ENCODE peak calls at places on chromosome 19, in seven cellular contexts. B is IMR-90, W is mesenchymal stem cell, R is H9, U is neuronal stem cell, E is H1, D is trophoblast cell. O is an unnamed sample.

GRCh38 chr19:49473868-49474544 is at the start of gene FLT3LG:
- DNase-seq in B (peak), W (peak), R (peak), U (no peak), E (peak), D (peak), O (no peak)

GRCh38 chr19:48237057-48237456 is 18.7 kb downstream of the CARD8 start:
- DNase-seq in B (no peak), W (no peak), R (no peak), U (no peak), E (no peak), D (no peak), O (peak)

GRCh38 chr19:20279516-20279915 is 112.5 kb downstream of the ZNF486 start:
- DNase-seq in B (no peak), W (no peak), R (no peak), U (no peak), E (no peak), D (no peak), O (no peak)

GRCh38 chr19:43562698-43563241 is 12.6 kb downstream of the XRCC1 start:
- DNase-seq in B (peak), W (peak), R (no peak), U (no peak), E (no peak), D (peak), O (no peak)

GRCh38 chr19:33040994-33041827 is 23.5 kb downstream of the RHPN2 start:
- DNase-seq in B (no peak), W (peak), R (no peak), U (no peak), E (no peak), D (no peak), O (no peak)

GRCh38 chr19:40717325-40717879 is 490 bp downstream of the ITPKC start:
- DNase-seq in B (no peak), W (no peak), R (no peak), U (no peak), E (no peak), D (no peak), O (no peak)

GRCh38 chr19:13010992-13011652 is 15.8 kb downstream of the NFIX start:
- DNase-seq in B (no peak), W (no peak), R (no peak), U (no peak), E (no peak), D (no peak), O (no peak)

GRCh38 chr19:44346556-44346955 is 9.9 kb downstream of the ZNF112 start:
- DNase-seq in B (no peak), W (no peak), R (no peak), U (no peak), E (no peak), D (no peak), O (no peak)

GRCh38 chr19:1540353-1540925 is 16.6 kb downstream of the PLK5 start:
- DNase-seq in B (no peak), W (no peak), R (no peak), U (no peak), E (no peak), D (no peak), O (no peak)

GRCh38 chr19:48632692-48633147 is 4.5 kb downstream of the DBP start:
- DNase-seq in B (peak), W (no peak), R (no peak), U (no peak), E (no peak), D (no peak), O (no peak)

GRCh38 chr19:44748426-44749254 is at the start of gene BCL3:
- DNase-seq in B (no peak), W (peak), R (no peak), U (no peak), E (no peak), D (peak), O (no peak)

GRCh38 chr19:3098515-3099346 is 4.6 kb downstream of the GNA11 start:
- DNase-seq in B (peak), W (peak), R (no peak), U (no peak), E (peak), D (no peak), O (no peak)
- H2BK120ac ChIP-seq in B (no peak), W (peak), R (no peak), U (no peak), E (no peak), D (no peak), O (no peak)

GRCh38 chr19:17687141-17687856 is 855 bp downstream of the UNC13A start:
- DNase-seq in B (no peak), W (no peak), R (peak), U (no peak), E (peak), D (no peak), O (peak)

GRCh38 chr19:17685451-17686026 is 2.6 kb downstream of the UNC13A start:
- DNase-seq in B (no peak), W (no peak), R (no peak), U (no peak), E (peak), D (no peak), O (no peak)

GRCh38 chr19:17686027-17686511 is 2.1 kb downstream of the UNC13A start:
- DNase-seq in B (no peak), W (peak), R (peak), U (no peak), E (no peak), D (no peak), O (peak)

GRCh38 chr19:17687857-17688784 is at the start of gene UNC13A:
- DNase-seq in B (peak), W (peak), R (peak), U (peak), E (peak), D (peak), O (peak)

GRCh38 chr19:17686592-17687042 is 1.5 kb downstream of the UNC13A start:
- DNase-seq in B (no peak), W (peak), R (peak), U (no peak), E (peak), D (no peak), O (peak)
- H3K18ac ChIP-seq in B (no peak), W (no peak), R (peak), U (peak), E (peak), D (no peak), O (peak)

GRCh38 chr19:18452386-18452785 is 14.5 kb upstream of the ISYNA1 start:
- DNase-seq in B (no peak), W (no peak), R (no peak), U (no peak), E (no peak), D (peak), O (no peak)

GRCh38 chr19:18456279-18456678 is 18.3 kb upstream of the ISYNA1 start:
- DNase-seq in B (no peak), W (no peak), R (no peak), U (no peak), E (no peak), D (no peak), O (no peak)

GRCh38 chr19:18450021-18450933 is 12.3 kb upstream of the ISYNA1 start:
- DNase-seq in B (no peak), W (no peak), R (no peak), U (no peak), E (no peak), D (no peak), O (no peak)

GRCh38 chr19:18450934-18451836 is 13.3 kb upstream of the ISYNA1 start:
- DNase-seq in B (peak), W (peak), R (peak), U (peak), E (peak), D (peak), O (peak)

GRCh38 chr19:18453269-18454024 is 15.5 kb upstream of the ISYNA1 start:
- DNase-seq in B (peak), W (peak), R (no peak), U (no peak), E (no peak), D (no peak), O (no peak)
- H2BK120ac ChIP-seq in B (peak), W (no peak), R (no peak), U (no peak), E (no peak), D (no peak), O (no peak)

DNA sequence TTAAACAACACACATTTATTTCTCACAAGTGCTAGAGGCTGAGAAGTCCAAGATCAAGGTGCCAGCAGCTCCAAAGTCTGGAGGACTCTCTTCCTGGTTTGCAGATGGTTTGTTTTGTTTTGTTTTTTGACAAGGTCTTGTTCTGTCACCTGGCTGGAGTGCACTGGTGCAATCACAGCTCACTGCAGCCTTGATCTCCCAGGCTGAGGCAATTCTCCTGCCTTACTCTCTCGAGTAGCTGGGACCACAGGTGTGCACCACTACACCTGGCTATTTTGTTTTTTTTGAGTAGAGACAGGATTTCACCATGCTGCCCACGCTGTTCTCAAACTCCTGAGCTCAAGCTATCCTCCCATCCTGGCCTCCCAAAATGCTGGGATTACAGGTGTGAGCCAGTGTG is 15.5 kb downstream of the APLP1 start:
- DNase-seq in B (no peak), W (no peak), R (no peak), U (no peak), E (no peak), D (no peak), O (no peak)
- H3K18ac ChIP-seq in B (no peak), W (no peak), R (no peak), U (no peak), E (no peak), D (no peak), O (no peak)